ENCODE peak calls at places on chromosome 2, in four cellular contexts. V is endothelial cell, G is prostate gland, W is cardiac muscle cell. L is an unnamed sample.
A peak's percentile ranks its signal among the peaks of the same experiment; 100 is the strongest.

GRCh38 chr2:42105330-42106256 is 57.8 kb downstream of the PKDCC start:
- DNase-seq in V (no peak), W (no peak), G (no peak), L (peak; percentile 47)

GRCh38 chr2:70087703-70088507 is 628 bp downstream of the PCBP1 start:
- DNase-seq in V (peak; percentile 41), W (peak; percentile 58), G (peak; percentile 26), L (peak; percentile 52)

GRCh38 chr2:13616656-13617055 is 899.9 kb downstream of the TRIB2 start:
- DNase-seq in W (no peak), G (no peak), V (no peak), L (no peak)

GRCh38 chr2:10700078-10700803 is 10.5 kb upstream of the NOL10 start:
- DNase-seq in V (no peak), W (no peak), G (no peak), L (no peak)

GRCh38 chr2:43331428-43331827 is 105.0 kb upstream of the ZFP36L2 start:
- DNase-seq in W (peak; percentile 90), G (no peak), V (no peak), L (no peak)

GRCh38 chr2:108139521-108139920 is 100.2 kb upstream of the SULT1C3 start:
- DNase-seq in G (no peak), W (peak; percentile 14), V (no peak), L (no peak)

GRCh38 chr2:216775043-216775453 is 79.7 kb upstream of the IGFBP5 start:
- DNase-seq in W (peak; percentile 84), G (no peak), V (no peak), L (no peak)

GRCh38 chr2:224723606-224724217 is 7.5 kb upstream of the CCDC195 start:
- DNase-seq in G (no peak), V (no peak), W (peak; percentile 21), L (no peak)

GRCh38 chr2:195106681-195107380 is 550.2 kb upstream of the SLC39A10 start:
- DNase-seq in G (no peak), V (no peak), W (no peak), L (no peak)

GRCh38 chr2:46296216-46296839 is 879 bp upstream of the EPAS1 start:
- DNase-seq in W (peak; percentile 46), V (no peak), G (peak; percentile 46), L (no peak)

GRCh38 chr2:131143803-131144202 is 38.7 kb downstream of the PLEKHB2 start:
- DNase-seq in G (no peak), W (no peak), V (no peak), L (no peak)

GRCh38 chr2:121969155-121969554 is 213.7 kb downstream of the TSN start:
- DNase-seq in V (no peak), W (peak; percentile 55), G (peak; percentile 14), L (no peak)

GRCh38 chr2:238169021-238169707 is 10.4 kb downstream of the ERFE start:
- DNase-seq in W (peak; percentile 95), V (no peak), G (no peak), L (no peak)

GRCh38 chr2:99810241-99810640 is 320.4 kb upstream of the REV1 start:
- DNase-seq in V (no peak), W (no peak), G (no peak), L (no peak)

GRCh38 chr2:61658841-61659780 is 121.0 kb upstream of the XPO1 start:
- DNase-seq in W (peak; percentile 60), V (no peak), G (no peak), L (no peak)

GRCh38 chr2:72602711-72603110 is 223.1 kb downstream of the EXOC6B start:
- DNase-seq in G (no peak), V (no peak), W (no peak), L (no peak)

GRCh38 chr2:157592983-157593382 is 35.7 kb downstream of the ACVR1C start:
- DNase-seq in V (no peak), W (peak; percentile 21), G (no peak), L (no peak)

GRCh38 chr2:8169443-8169842 is 512.4 kb upstream of the ID2 start:
- DNase-seq in W (peak; percentile 88), V (no peak), G (no peak), L (no peak)

GRCh38 chr2:233346930-233347329 is 7.4 kb upstream of the DGKD start:
- DNase-seq in G (no peak), V (no peak), W (no peak), L (no peak)

GRCh38 chr2:98846041-98846440 is 90.0 kb downstream of the CRACDL start:
- DNase-seq in W (no peak), V (no peak), G (no peak), L (no peak)

GRCh38 chr2:41294331-41294730 is 753.5 kb upstream of the PKDCC start:
- DNase-seq in G (no peak), V (no peak), W (peak; percentile 14), L (no peak)

GRCh38 chr2:196435189-196435588 is 204.3 kb upstream of the CCDC150 start:
- DNase-seq in V (no peak), W (no peak), G (no peak), L (no peak)

GRCh38 chr2:24779121-24779520 is 14.1 kb downstream of the PTRHD1 start:
- DNase-seq in W (no peak), G (no peak), V (peak; percentile 23), L (no peak)

GRCh38 chr2:196165016-196165415 is 6.4 kb downstream of the STK17B start:
- DNase-seq in V (no peak), G (no peak), W (no peak), L (no peak)

GRCh38 chr2:18924905-18925691 is 335.7 kb upstream of the NT5C1B start:
- DNase-seq in G (no peak), W (peak; percentile 82), V (no peak), L (no peak)

GRCh38 chr2:26316041-26316440 is 29.9 kb upstream of the SELENOI start:
- DNase-seq in W (no peak), G (no peak), V (no peak), L (no peak)

GRCh38 chr2:55309441-55309840 is 40.4 kb upstream of the MTIF2 start:
- DNase-seq in G (no peak), V (no peak), W (peak; percentile 68), L (no peak)

GRCh38 chr2:11743846-11744553 is 2.4 kb upstream of the LPIN1 start:
- DNase-seq in G (peak; percentile 94), V (peak; percentile 62), W (peak; percentile 100), L (peak; percentile 55)

GRCh38 chr2:26558271-26559043 is 80.5 kb upstream of the OTOF start:
- DNase-seq in W (peak; percentile 38), G (no peak), V (no peak), L (no peak)

GRCh38 chr2:130920417-130921030 is 83.8 kb downstream of the ARHGEF4 start:
- DNase-seq in G (peak; percentile 46), W (peak; percentile 84), V (peak; percentile 90), L (peak; percentile 47)

GRCh38 chr2:38274286-38275276 is 102.5 kb downstream of the ATL2 start:
- DNase-seq in G (peak; percentile 68), V (peak; percentile 33), W (peak; percentile 89), L (no peak)

GRCh38 chr2:220499281-220499680 is 871.9 kb downstream of the SLC4A3 start:
- DNase-seq in G (no peak), V (no peak), W (peak; percentile 42), L (no peak)

GRCh38 chr2:205511666-205512065 is 170.6 kb upstream of the NRP2 start:
- DNase-seq in W (no peak), G (no peak), V (no peak), L (no peak)

GRCh38 chr2:55109219-55109891 is 59.1 kb upstream of the RTN4 start:
- DNase-seq in G (no peak), W (peak; percentile 65), V (no peak), L (no peak)

GRCh38 chr2:190396264-190396663 is 11.9 kb upstream of the MFSD6 start:
- DNase-seq in W (no peak), V (no peak), G (no peak), L (no peak)

GRCh38 chr2:106581755-106582430 is 94.7 kb downstream of the CD8B2 start:
- DNase-seq in V (peak; percentile 66), G (peak; percentile 39), W (peak; percentile 81), L (no peak)

GRCh38 chr2:65256088-65256487 is 28.5 kb downstream of the ACTR2 start:
- DNase-seq in V (no peak), G (no peak), W (no peak), L (no peak)

GRCh38 chr2:189300917-189301316 is 121.4 kb upstream of the COL5A2 start:
- DNase-seq in G (no peak), V (no peak), W (no peak), L (no peak)

GRCh38 chr2:151560289-151560688 is 150.6 kb downstream of the RIF1 start:
- DNase-seq in W (peak; percentile 49), G (no peak), V (no peak), L (no peak)

GRCh38 chr2:214029190-214029589 is 381.7 kb upstream of the VWC2L start:
- DNase-seq in V (no peak), W (no peak), G (no peak), L (no peak)

GRCh38 chr2:109715302-109715937 is 78.7 kb upstream of the RGPD5 start:
- DNase-seq in V (no peak), G (peak; percentile 24), W (peak; percentile 49), L (no peak)
- TF ChIP-seq CTCF in V (no peak), G (no peak), W (peak; percentile 49), L (no peak)

GRCh38 chr2:215726070-215726469 is 287.3 kb downstream of the MREG start:
- DNase-seq in V (no peak), G (no peak), W (no peak), L (no peak)
- TF ChIP-seq CTCF in V (no peak), G (no peak), W (no peak), L (no peak)

DNA sequence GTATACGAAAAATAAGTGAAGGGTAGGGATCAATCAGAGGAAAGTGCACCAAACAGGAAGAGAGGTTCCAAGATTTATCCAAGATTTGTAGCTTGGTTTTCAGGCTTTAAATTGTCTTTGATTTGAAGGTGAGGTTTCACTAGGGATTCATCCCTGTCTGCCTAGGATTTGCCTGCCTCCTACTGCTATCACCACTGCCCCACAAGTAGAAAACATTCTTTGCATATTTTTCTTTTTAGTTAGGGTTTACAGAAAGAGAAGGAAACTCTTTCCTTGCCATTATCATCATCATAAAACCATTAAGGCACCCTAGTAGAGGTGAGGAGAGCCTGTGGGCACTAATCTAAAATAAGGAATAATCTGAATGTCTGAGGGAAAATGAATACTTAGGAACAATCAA is 45.8 kb upstream of the TANC1 start:
- DNase-seq in G (no peak), V (no peak), W (peak; percentile 21), L (no peak)
- TF ChIP-seq CTCF in G (no peak), V (no peak), W (no peak), L (no peak)

GRCh38 chr2:31082002-31082401 is 56.2 kb downstream of the GALNT14 start:
- DNase-seq in V (no peak), G (no peak), W (no peak), L (no peak)

GRCh38 chr2:31080361-31080760 is 57.9 kb downstream of the GALNT14 start:
- DNase-seq in W (no peak), V (no peak), G (no peak), L (no peak)

GRCh38 chr2:31078579-31079105 is 59.6 kb downstream of the GALNT14 start:
- DNase-seq in W (no peak), G (no peak), V (no peak), L (no peak)

GRCh38 chr2:31081497-31081896 is 56.7 kb downstream of the GALNT14 start:
- DNase-seq in W (no peak), G (no peak), V (no peak), L (no peak)

DNA sequence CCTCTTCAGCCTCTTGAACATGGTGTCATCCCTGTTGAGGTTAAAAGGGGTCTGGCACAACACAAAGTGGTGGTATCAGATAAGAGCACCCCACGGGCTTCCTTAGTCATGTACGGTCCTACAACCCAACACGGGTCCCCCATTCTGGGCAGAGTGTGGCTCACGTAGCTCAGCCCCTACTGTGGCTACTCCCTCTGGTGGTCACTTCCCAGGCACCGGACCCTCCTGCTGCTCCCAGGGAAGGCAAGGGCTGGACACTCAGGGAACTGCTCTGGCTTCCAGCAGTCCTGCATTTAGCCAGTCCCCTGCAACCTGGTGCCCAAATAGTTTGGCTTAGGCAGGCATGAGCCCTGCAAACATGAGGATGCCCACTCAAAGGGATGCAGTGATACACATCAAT is 58.6 kb downstream of the GALNT14 start:
- DNase-seq in V (peak; percentile 55), W (no peak), G (no peak), L (no peak)
- TF ChIP-seq CTCF in V (peak; percentile 53), W (no peak), G (no peak), L (no peak)

L was measured in natural killer cell.